ENCODE peak calls at places on chromosomes 11 and 22, in five cellular contexts. S is gastrocnemius medialis, K is H1, L is HepG2, B is prostate gland. M is an unnamed sample.

GRCh38 chr22:22037740-22038139 is 55.2 kb upstream of the TOP3B start:
- DNase-seq in K (no peak), B (no peak), L (peak; percentile 12), S (no peak), M (no peak)

GRCh38 chr11:107591098-107591445 is at the start of gene ELMOD1:
- DNase-seq in K (peak; percentile 76), L (peak; percentile 7), B (no peak), S (peak; percentile 40), M (no peak)

GRCh38 chr11:66336234-66337102 is at the start of gene RIN1:
- DNase-seq in L (peak; percentile 89), S (peak; percentile 70), K (peak; percentile 77), B (no peak), M (peak; percentile 91)

GRCh38 chr11:77589521-77590193 is at the start of gene AQP11:
- DNase-seq in S (peak; percentile 53), L (peak; percentile 86), B (peak; percentile 83), K (peak; percentile 89), M (peak; percentile 59)

GRCh38 chr11:22703040-22703439 is 36.6 kb downstream of the GAS2 start:
- DNase-seq in K (no peak), S (no peak), L (peak; percentile 88), B (peak; percentile 7), M (no peak)

GRCh38 chr22:49514656-49515055 is 313.0 kb downstream of the BRD1 start:
- DNase-seq in B (no peak), L (no peak), S (no peak), K (no peak), M (no peak)

GRCh38 chr22:49208768-49209252 is 618.9 kb downstream of the BRD1 start:
- DNase-seq in S (no peak), L (no peak), B (no peak), K (peak; percentile 79), M (no peak)

GRCh38 chr22:31139866-31140716 is at the start of gene PLA2G3:
- DNase-seq in L (peak; percentile 50), K (peak; percentile 91), S (no peak), B (peak; percentile 68), M (no peak)

GRCh38 chr22:49946612-49947295 is 13.8 kb upstream of the PIM3 start:
- DNase-seq in K (no peak), L (peak; percentile 75), B (no peak), S (no peak), M (no peak)

GRCh38 chr11:45473491-45473890 is 187.3 kb upstream of the SYT13 start:
- DNase-seq in S (no peak), K (no peak), L (no peak), B (no peak), M (no peak)

GRCh38 chr11:26901162-26901561 is 92.8 kb upstream of the FIBIN start:
- DNase-seq in S (no peak), L (no peak), K (no peak), B (peak; percentile 12), M (no peak)

GRCh38 chr22:44730034-44730433 is 22.3 kb upstream of the ARHGAP8 start:
- DNase-seq in S (no peak), K (peak; percentile 46), L (no peak), B (no peak), M (no peak)

GRCh38 chr22:45341503-45341902 is 31.8 kb downstream of the FAM118A start:
- DNase-seq in S (no peak), L (no peak), K (no peak), B (no peak), M (no peak)

GRCh38 chr22:41979423-41980250 is 10.4 kb downstream of the SEPTIN3 start:
- DNase-seq in B (no peak), L (no peak), K (no peak), S (no peak), M (no peak)

GRCh38 chr22:29691636-29692326 is 28.0 kb upstream of the CABP7 start:
- DNase-seq in S (no peak), B (no peak), K (no peak), L (no peak), M (no peak)

GRCh38 chr11:81422402-81422801 is 1311.3 kb downstream of the FAM181B start:
- DNase-seq in B (no peak), K (no peak), S (no peak), L (no peak), M (no peak)

GRCh38 chr11:92865352-92865751 is 104.1 kb upstream of the MTNR1B start:
- DNase-seq in S (no peak), K (no peak), L (no peak), B (no peak), M (no peak)

GRCh38 chr22:35631597-35631996 is 14.5 kb upstream of the MB start:
- DNase-seq in S (no peak), L (peak; percentile 60), K (peak; percentile 85), B (no peak), M (no peak)

GRCh38 chr22:19152942-19153883 is 3.1 kb upstream of the GSC2 start:
- DNase-seq in S (no peak), K (no peak), B (no peak), L (no peak), M (no peak)

GRCh38 chr22:25895678-25896077 is 153.7 kb downstream of the MYO18B start:
- DNase-seq in L (no peak), S (no peak), K (no peak), B (no peak), M (no peak)

GRCh38 chr11:109039611-109040010 is 374.7 kb downstream of the DDX10 start:
- DNase-seq in L (no peak), S (no peak), K (no peak), B (no peak), M (no peak)

GRCh38 chr11:67507242-67507890 is 596 bp downstream of the CDK2AP2 start:
- DNase-seq in B (peak; percentile 63), S (no peak), L (no peak), K (no peak), M (peak; percentile 69)

GRCh38 chr22:50167689-50168489 is 2.6 kb upstream of the PANX2 start:
- DNase-seq in B (no peak), K (no peak), L (no peak), S (no peak), M (no peak)

GRCh38 chr22:24059121-24059520 is 48.0 kb downstream of the CABIN1 start:
- DNase-seq in K (no peak), B (no peak), S (peak; percentile 41), L (no peak), M (peak; percentile 57)

GRCh38 chr11:8631395-8632110 is 37.5 kb upstream of the STK33 start:
- DNase-seq in L (no peak), S (no peak), K (no peak), B (no peak), M (no peak)

GRCh38 chr22:23833017-23833795 is 5.6 kb downstream of the DERL3 start:
- DNase-seq in K (no peak), L (no peak), S (no peak), B (no peak), M (no peak)

GRCh38 chr11:10742460-10743208 is 8.4 kb upstream of the CTR9 start:
- DNase-seq in S (no peak), K (no peak), B (no peak), L (no peak), M (no peak)

GRCh38 chr11:133058501-133058900 is 473.8 kb downstream of the OPCML start:
- DNase-seq in S (no peak), L (no peak), B (no peak), K (no peak), M (no peak)

GRCh38 chr11:131912127-131912526 is 541.7 kb downstream of the NTM start:
- DNase-seq in B (no peak), S (no peak), L (no peak), K (no peak), M (no peak)

GRCh38 chr22:50729391-50730012 is 8.5 kb upstream of the ACR start:
- DNase-seq in B (no peak), S (no peak), K (no peak), L (no peak), M (peak; percentile 77)

GRCh38 chr22:30635273-30636225 is at the start of gene SLC35E4:
- DNase-seq in S (peak; percentile 93), K (peak; percentile 98), L (peak; percentile 13), B (peak; percentile 93), M (peak; percentile 92)

GRCh38 chr11:1702506-1702905 is 5.5 kb downstream of the KRTAP5-6 start:
- DNase-seq in S (no peak), K (no peak), B (no peak), L (no peak), M (no peak)

GRCh38 chr11:104338186-104338585 is 174.2 kb upstream of the PDGFD start:
- DNase-seq in K (no peak), L (no peak), S (no peak), B (no peak), M (no peak)

DNA sequence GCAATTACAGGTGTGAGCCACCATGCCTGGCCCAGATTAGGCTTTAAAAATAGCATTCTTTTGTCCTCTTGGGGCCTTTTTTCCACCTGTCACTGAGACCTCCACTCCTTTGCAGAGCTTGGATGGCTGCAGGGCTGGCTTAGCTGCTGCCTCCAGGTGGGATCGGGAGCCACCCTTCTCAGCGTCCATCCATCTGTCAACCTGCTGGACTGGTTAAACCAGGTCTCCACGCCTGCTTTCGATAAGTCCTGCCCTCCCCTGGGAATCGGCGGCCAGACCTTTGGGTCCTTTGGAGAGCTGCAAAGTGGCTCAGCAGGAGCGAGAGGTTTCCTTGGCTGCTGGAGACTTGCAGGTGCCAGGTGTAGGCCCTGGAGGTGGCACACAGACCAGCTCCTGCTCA is 23.4 kb upstream of the GRAMD4 start:
- DNase-seq in B (peak; percentile 93), K (no peak), S (no peak), L (no peak), M (no peak)
- TF ChIP-seq CTCF in B (peak; percentile 54), K (peak; percentile 46), S (no peak), L (no peak), M (no peak)

DNA sequence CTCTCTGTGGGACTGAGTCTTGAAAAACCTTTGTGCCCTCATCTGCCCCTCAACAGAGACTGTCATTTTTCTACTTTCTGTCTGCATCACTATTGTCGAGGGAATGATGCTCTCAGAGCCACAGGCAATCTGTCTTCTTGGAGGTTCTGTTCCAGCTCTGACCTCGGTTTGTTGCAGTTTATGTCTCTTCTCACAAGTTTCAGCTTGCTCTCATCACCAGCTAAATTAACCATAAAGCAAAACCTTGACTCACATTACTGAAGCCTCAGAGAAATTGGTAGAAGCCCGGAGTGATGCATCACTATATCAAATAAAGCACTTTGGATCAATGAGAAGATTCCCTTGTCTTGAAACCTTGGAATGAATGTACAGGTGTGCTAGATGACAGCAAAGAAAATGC is 60.6 kb upstream of the BLID start:
- DNase-seq in B (no peak), S (no peak), K (no peak), L (no peak), M (no peak)
- H3K4me3 ChIP-seq in B (no peak overlapping the region), S (no peak overlapping the region), K (no peak overlapping the region), L (no peak overlapping the region), M (no peak overlapping the region)

GRCh38 chr22:37570661-37570976 is 9.3 kb downstream of the LGALS2 start:
- DNase-seq in K (no peak), L (no peak), S (no peak), B (no peak), M (no peak)
- TF ChIP-seq POLR2A in K (no peak), L (no peak), S (no peak), B (no peak), M (no peak)

DNA sequence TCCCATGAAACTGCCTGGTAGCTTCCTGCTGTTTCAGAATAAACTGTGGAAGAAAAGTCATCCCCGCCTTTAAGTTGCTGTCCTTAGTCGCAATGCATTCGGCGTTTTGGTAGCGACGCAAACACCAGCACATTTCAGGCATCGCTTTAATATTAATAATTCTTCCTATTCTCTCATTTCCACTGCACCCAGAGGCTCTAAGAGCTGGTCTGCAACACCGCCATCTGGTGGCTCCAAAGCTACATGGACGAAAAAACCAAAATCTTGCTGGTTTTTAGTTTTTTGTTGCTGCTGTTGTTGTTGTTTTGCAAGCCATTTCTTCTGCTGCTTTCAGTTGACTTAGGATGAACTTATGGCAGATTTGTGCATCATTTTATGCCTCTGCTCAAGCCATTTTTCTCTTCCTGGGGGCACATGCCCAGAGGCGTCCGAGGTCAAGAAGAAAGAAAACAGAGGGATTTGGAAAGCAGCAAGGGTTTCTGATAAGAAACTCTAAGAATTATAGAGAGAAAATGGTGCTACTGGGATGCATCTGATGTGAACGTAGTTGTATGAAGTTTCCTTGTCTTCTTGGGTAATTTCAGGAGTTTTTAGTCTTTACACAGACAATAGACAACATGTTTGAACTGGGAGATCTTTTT is 345.4 kb upstream of the KIRREL3 start:
- DNase-seq in K (peak; percentile 69), S (no peak), L (peak; percentile 13), B (peak; percentile 6), M (no peak)
- TF ChIP-seq CTCF in K (peak; percentile 67), S (no peak), L (peak; percentile 62), B (peak; percentile 51), M (no peak)

M was measured in lower leg skin.